ENCODE peak calls at places on chromosomes 5 and 9, in four cellular contexts. O, Y, H and F are unnamed samples.

GRCh38 chr5:40754381-40755092 is 1.2 kb downstream of the TTC33 start:
- DNase-seq in O (no peak), Y (peak; percentile 57), H (no peak), F (no peak)

GRCh38 chr5:168409601-168410458 is 76.4 kb upstream of the RARS1 start:
- DNase-seq in O (no peak), Y (peak; percentile 54), H (no peak), F (peak; percentile 23)

GRCh38 chr9:137370865-137371520 is 52.0 kb downstream of the EXD3 start:
- DNase-seq in O (no peak), Y (no peak), H (no peak), F (no peak)

GRCh38 chr5:67393211-67393610 is 196.6 kb upstream of the CD180 start:
- DNase-seq in O (no peak), Y (no peak), H (no peak), F (no peak)

GRCh38 chr5:127858116-127858784 is 155.1 kb downstream of the CCDC192 start:
- DNase-seq in O (no peak), Y (no peak), H (no peak), F (no peak)

GRCh38 chr9:68999393-69000105 is 14.4 kb downstream of the PRKACG start:
- DNase-seq in O (peak; percentile 80), Y (peak; percentile 78), H (peak; percentile 78), F (peak; percentile 31)

GRCh38 chr9:99820330-99821186 is 1.1 kb upstream of the NR4A3 start:
- DNase-seq in O (peak; percentile 85), Y (peak; percentile 95), H (peak; percentile 77), F (peak; percentile 51)

GRCh38 chr9:129111762-129112151 is 542 bp downstream of the PTPA start:
- DNase-seq in O (peak; percentile 70), Y (peak; percentile 68), H (peak; percentile 8), F (no peak)

GRCh38 chr9:6930827-6931226 is 173.1 kb downstream of the KDM4C start:
- DNase-seq in O (no peak), Y (peak; percentile 22), H (no peak), F (no peak)

GRCh38 chr5:168818586-168818985 is 239.4 kb upstream of the PANK3 start:
- DNase-seq in O (no peak), Y (no peak), H (no peak), F (no peak)

GRCh38 chr5:109805882-109806281 is 116.2 kb downstream of the MAN2A1 start:
- DNase-seq in O (no peak), Y (no peak), H (no peak), F (no peak)

GRCh38 chr9:76162109-76162730 is 232.0 kb downstream of the RFK start:
- DNase-seq in O (no peak), Y (no peak), H (no peak), F (no peak)

GRCh38 chr5:170159101-170159698 is 53.5 kb downstream of the FOXI1 start:
- DNase-seq in O (no peak), Y (no peak), H (no peak), F (peak; percentile 62)

GRCh38 chr9:86185872-86186271 is 73.6 kb downstream of the C9orf153 start:
- DNase-seq in O (no peak), Y (no peak), H (no peak), F (no peak)

DNA sequence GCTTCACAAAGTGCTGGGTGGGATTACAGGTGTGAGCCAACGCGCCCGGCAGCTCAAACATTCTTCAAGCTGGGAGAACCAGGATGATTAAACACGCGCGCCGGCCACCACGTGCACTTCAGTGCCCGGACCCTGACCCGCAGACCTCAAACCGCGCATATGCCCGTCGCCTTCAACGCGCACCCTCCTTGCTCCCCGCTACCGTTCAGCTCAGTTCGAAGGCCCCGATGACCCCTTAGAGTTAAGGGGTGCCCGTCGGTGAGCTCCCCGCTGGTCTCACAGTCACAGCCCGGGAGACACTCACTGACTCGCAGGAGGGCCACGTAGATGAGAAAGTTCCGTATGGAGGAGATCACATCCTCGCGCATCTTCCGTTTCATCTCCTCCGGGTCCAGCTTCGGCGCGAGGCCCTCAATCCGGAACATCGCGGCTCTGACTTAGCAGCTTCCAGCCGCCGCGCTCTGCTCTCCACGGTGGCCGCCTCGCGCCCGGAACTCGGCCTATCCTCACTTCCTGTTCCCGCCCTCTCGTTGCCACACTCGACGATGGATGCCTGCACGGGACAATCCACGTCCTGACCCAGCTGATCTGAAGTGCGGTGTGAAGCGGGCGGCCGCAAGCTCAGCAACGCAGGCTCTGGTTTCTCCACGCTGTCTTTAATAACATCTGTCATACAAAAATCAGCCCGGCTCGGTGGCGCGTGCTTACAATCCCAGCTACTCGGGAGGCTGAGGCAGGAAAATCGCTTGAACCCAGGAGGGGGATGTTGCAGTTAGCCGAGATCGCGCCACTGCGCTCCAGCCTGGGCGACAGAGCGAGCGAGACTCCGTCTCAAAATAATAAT is at the start of gene TOMM5:
- DNase-seq in O (peak; percentile 95), Y (peak; percentile 95), H (peak; percentile 96), F (peak; percentile 68)
- TF ChIP-seq CTCF in O (no peak), Y (no peak), H (no peak), F (no peak)

DNA sequence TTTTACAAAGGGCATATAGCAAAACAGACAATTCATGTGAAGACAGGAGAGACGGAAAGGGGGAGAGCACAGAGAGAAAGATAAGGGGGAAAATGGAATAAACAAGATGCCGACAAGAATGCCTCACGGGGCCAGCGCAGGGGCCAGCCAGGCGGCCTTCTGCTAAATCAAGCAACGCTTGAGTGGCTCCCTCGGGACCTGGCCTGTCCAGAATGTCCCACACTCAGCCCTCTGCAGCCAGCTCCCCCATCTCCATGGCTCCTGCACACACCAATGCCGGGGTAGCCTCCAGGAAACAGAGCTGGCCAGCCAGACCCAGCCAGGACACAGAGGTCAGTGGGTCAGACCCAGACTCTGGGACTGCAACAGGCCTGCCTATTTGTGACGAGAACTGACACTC is 60.0 kb downstream of the ADAMTS2 start:
- DNase-seq in O (peak; percentile 39), Y (peak; percentile 35), H (no peak), F (no peak)
- H3K4me3 ChIP-seq in O (no peak overlapping the region), Y (no peak overlapping the region), H (no peak overlapping the region), F (no peak overlapping the region)

DNA sequence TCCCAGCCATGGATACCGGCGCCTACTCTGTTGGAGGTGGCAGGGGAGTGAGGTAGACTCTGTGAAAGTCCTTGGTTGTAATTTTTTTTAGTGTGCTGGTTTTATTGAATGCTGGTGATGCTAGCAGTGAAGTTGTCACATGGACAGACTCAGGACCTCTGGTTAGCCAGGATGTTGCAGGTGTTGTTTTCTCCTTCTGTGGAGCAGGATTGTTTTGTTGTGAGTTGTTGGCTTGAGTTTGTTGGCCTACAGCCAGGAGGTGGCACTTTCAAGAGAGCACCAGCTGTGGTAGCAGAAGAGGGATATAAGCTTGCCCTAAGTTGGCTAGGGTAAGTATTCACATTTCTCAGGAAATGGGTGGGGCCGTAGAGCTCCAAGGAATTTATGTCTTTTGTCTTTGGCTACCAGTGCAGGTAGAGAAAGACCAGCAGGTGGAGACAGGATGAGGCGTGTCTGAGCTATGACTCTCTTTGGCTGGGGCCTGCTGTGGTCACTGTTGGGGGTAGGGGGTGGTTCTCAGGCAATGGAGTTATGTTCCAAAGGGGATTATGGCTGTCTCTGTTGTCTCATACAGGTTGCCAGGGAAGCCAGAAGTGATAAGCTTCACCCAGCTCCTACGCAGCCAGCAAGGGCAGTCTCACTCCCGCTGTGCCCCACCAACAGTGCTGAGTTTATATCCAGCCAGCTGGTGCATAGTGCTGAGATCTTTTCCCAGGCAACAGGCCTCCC is 248.7 kb downstream of the TAF11L14 start:
- DNase-seq in O (no peak), Y (no peak), H (no peak), F (no peak)
- TF ChIP-seq CTCF in O (no peak), Y (no peak), H (no peak), F (no peak)

GRCh38 chr9:133199648-133200321 is 9.3 kb downstream of the OBP2B start:
- DNase-seq in O (no peak), Y (no peak), H (no peak), F (no peak)
- H3K4me3 ChIP-seq in O (no peak overlapping the region), Y (no peak overlapping the region), H (peak overlapping the region; percentile 23), F (no peak overlapping the region)

GRCh38 chr9:124321935-124322334 is 64.2 kb downstream of the NEK6 start:
- DNase-seq in O (no peak), Y (no peak), H (no peak), F (no peak)
- TF ChIP-seq CTCF in O (no peak), Y (no peak), H (no peak), F (no peak)

DNA sequence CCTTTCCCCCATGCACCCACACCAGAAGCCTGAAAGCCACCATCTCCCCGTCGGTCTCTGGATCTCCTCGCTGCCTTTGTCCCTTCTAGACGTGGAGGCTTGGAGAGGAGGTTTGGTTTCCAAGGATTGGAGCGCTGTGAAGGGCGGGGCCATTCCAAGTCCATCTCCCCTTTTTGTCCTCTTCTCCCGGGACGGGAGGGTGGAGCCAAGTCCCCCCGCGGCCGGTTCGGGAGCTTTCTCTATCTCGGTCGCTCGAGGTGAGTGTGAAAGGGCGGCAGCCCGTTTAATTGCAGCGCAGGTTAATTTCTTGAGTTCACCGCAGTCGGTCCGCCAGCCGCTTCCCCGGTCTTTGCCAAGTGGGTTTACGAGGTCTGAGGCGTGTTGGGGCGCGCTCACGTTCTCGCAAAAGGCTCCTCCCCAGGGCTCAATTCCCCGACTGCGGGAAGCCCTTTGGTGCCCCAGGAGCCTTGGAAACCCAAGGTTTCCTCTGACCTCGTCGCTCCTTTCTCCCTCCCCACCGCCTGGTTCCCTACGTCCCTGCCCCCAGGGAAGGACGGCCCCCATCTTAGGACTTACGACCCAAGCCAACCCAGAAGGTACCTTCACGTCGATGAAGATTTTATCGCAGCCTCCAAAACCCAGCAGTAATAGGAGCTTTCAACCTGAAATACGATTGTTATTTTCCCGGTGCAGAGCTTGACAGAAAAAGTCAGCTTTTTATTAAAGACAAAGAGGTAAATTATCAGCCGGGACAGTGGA is 2.8 kb upstream of the ZNF462 start:
- DNase-seq in O (peak; percentile 49), Y (peak; percentile 43), H (no peak), F (no peak)
- H3K4me3 ChIP-seq in O (peak overlapping the region; percentile 50), Y (peak overlapping the region; percentile 69), H (peak overlapping the region; percentile 67), F (peak overlapping the region; percentile 88)